ENCODE peak calls at places on chromosomes 16 and 17, in seven cellular contexts. N, S, B, J, X, G and Q are unnamed samples.
A peak's percentile ranks its signal among the peaks of the same experiment; 100 is the strongest.

GRCh38 chr16:28964527-28964926 is 10.1 kb upstream of the SPNS1 start:
- DNase-seq in J (no peak), B (no peak), S (no peak), X (no peak), N (no peak), G (no peak), Q (no peak)

GRCh38 chr17:66965801-66966528 is 1.5 kb downstream of the CACNG4 start:
- DNase-seq in S (peak; percentile 40), N (no peak), J (no peak), G (no peak), B (peak; percentile 65), X (no peak), Q (no peak)

GRCh38 chr17:40695874-40696472 is 7.6 kb downstream of the KRT24 start:
- DNase-seq in N (no peak), J (no peak), S (no peak), G (no peak), B (no peak), X (no peak), Q (no peak)

GRCh38 chr16:19853973-19854876 is 30.4 kb downstream of the GPRC5B start:
- DNase-seq in X (no peak), G (no peak), N (no peak), J (no peak), S (no peak), B (no peak), Q (no peak)

GRCh38 chr17:67274466-67274865 is 29.5 kb upstream of the HELZ start:
- DNase-seq in J (no peak), G (no peak), X (no peak), S (no peak), B (no peak), N (no peak), Q (no peak)

GRCh38 chr17:6547336-6547735 is 9.0 kb downstream of the PITPNM3 start:
- DNase-seq in S (no peak), G (no peak), J (no peak), N (no peak), X (no peak), B (no peak), Q (no peak)

GRCh38 chr16:11624645-11625607 is 38.2 kb upstream of the LITAF start:
- DNase-seq in B (no peak), S (no peak), X (peak; percentile 41), N (no peak), J (no peak), G (no peak), Q (no peak)

GRCh38 chr16:64627288-64627687 is 494.6 kb downstream of the CDH11 start:
- DNase-seq in S (no peak), B (no peak), N (peak; percentile 27), G (no peak), X (no peak), J (no peak), Q (no peak)

GRCh38 chr16:30651124-30652004 is 604 bp downstream of the PRR14 start:
- DNase-seq in G (peak; percentile 82), J (no peak), B (peak; percentile 74), S (peak; percentile 86), X (peak; percentile 91), N (peak; percentile 60), Q (no peak)

GRCh38 chr17:59456428-59456827 is 109.0 kb upstream of the DHX40 start:
- DNase-seq in X (no peak), J (no peak), N (no peak), S (no peak), B (no peak), G (no peak), Q (no peak)

GRCh38 chr17:2250140-2251095 is 53.2 kb downstream of the SMG6 start:
- DNase-seq in X (no peak), N (no peak), B (no peak), G (peak; percentile 69), J (no peak), S (no peak), Q (no peak)

GRCh38 chr17:49290690-49291326 is 60.2 kb upstream of the PHOSPHO1 start:
- DNase-seq in G (peak; percentile 52), J (no peak), B (peak; percentile 28), N (peak; percentile 70), X (peak; percentile 14), S (peak; percentile 39), Q (peak; percentile 11)

GRCh38 chr16:84302111-84302954 is 7.7 kb downstream of the WFDC1 start:
- DNase-seq in S (no peak), B (no peak), J (no peak), X (no peak), G (no peak), N (no peak), Q (no peak)

GRCh38 chr16:56675685-56676210 is 6.1 kb downstream of the MT1H start:
- DNase-seq in J (no peak), N (no peak), B (no peak), X (no peak), G (no peak), S (no peak), Q (no peak)

GRCh38 chr16:28883221-28883996 is 5.1 kb downstream of the ATP2A1 start:
- DNase-seq in S (no peak), G (no peak), X (no peak), J (no peak), B (no peak), N (no peak), Q (no peak)

GRCh38 chr16:7938175-7938574 is 605.5 kb downstream of the RBFOX1 start:
- DNase-seq in S (no peak), G (no peak), J (no peak), X (no peak), N (no peak), B (no peak), Q (no peak)

GRCh38 chr16:70768205-70768580 is 32.8 kb downstream of the VAC14 start:
- DNase-seq in S (no peak), B (no peak), G (no peak), N (no peak), X (no peak), J (no peak), Q (no peak)

GRCh38 chr17:44872131-44872768 is 24.6 kb downstream of the HIGD1B start:
- DNase-seq in B (no peak), G (no peak), J (no peak), X (no peak), S (no peak), N (no peak), Q (no peak)